ENCODE peak calls at places on chromosomes 7 and 10, in four cellular contexts. N is HCT116, X is Daoy, J is AG09319. H is an unnamed sample.
A peak's percentile ranks its signal among the peaks of the same experiment; 100 is the strongest.

GRCh38 chr10:50325449-50326188 is 74.3 kb upstream of the ASAH2 start:
- DNase-seq in X (peak; percentile 82), N (peak; percentile 41), J (peak; percentile 81), H (peak; percentile 89)

GRCh38 chr10:33772370-33773331 is 438.2 kb upstream of the NRP1 start:
- DNase-seq in X (no peak), J (no peak), N (no peak), H (no peak)

GRCh38 chr7:2878306-2878705 is 34.2 kb upstream of the GNA12 start:
- DNase-seq in N (no peak), X (no peak), J (no peak), H (no peak)

GRCh38 chr10:124296121-124296812 is 122.5 kb downstream of the OAT start:
- DNase-seq in X (no peak), N (no peak), J (peak; percentile 73), H (peak; percentile 69)

GRCh38 chr10:46270086-46270811 is 16.5 kb upstream of the ANTXRL start:
- DNase-seq in X (no peak), N (no peak), J (no peak), H (no peak)

GRCh38 chr10:124756156-124756555 is 12.0 kb upstream of the FAM53B start:
- DNase-seq in X (no peak), J (no peak), N (no peak), H (no peak)

GRCh38 chr7:157195868-157196267 is 57.1 kb downstream of the UBE3C start:
- DNase-seq in J (no peak), N (no peak), X (no peak), H (no peak)

GRCh38 chr10:90162464-90162863 is 461.1 kb downstream of the KIF20B start:
- DNase-seq in J (no peak), N (no peak), X (no peak), H (peak; percentile 82)

GRCh38 chr7:106217089-106217542 is 67.7 kb downstream of the NAMPT start:
- DNase-seq in J (no peak), N (peak; percentile 21), X (peak; percentile 87), H (peak; percentile 49)

GRCh38 chr7:151588982-151589381 is 69.3 kb upstream of the RHEB start:
- DNase-seq in X (no peak), N (no peak), J (no peak), H (no peak)

GRCh38 chr7:130151591-130152269 is 53.5 kb downstream of the TMEM209 start:
- DNase-seq in X (peak; percentile 27), N (no peak), J (no peak), H (no peak)

GRCh38 chr7:106092204-106092603 is 19.9 kb downstream of the SYPL1 start:
- DNase-seq in N (no peak), X (no peak), J (no peak), H (no peak)

GRCh38 chr10:31731711-31732110 is 196.9 kb downstream of the ARHGAP12 start:
- DNase-seq in N (no peak), J (no peak), X (no peak), H (no peak)